ENCODE peak calls at places on chromosomes 12 and 14, in five cellular contexts. Q, T, Y, O and E are unnamed samples.
A peak's percentile ranks its signal among the peaks of the same experiment; 100 is the strongest.

GRCh38 chr12:106767206-106767605 is 7.3 kb upstream of the RIC8B start:
- DNase-seq in Q (no peak), T (no peak), Y (no peak), O (no peak), E (no peak)

GRCh38 chr12:16573652-16574077 is 32.3 kb downstream of the LMO3 start:
- DNase-seq in Q (no peak), T (no peak), Y (no peak), O (peak; percentile 72), E (no peak)

GRCh38 chr12:50085615-50085928 is 430 bp downstream of the SMARCD1 start:
- DNase-seq in Q (no peak), T (peak; percentile 80), Y (peak; percentile 42), O (no peak), E (no peak)

GRCh38 chr14:90905531-90905930 is 89.3 kb upstream of the TTC7B start:
- DNase-seq in Q (no peak), T (peak; percentile 9), Y (no peak), O (no peak), E (no peak)

GRCh38 chr14:51929156-51929555 is 60.2 kb upstream of the RTRAF start:
- DNase-seq in Q (no peak), T (no peak), Y (peak; percentile 37), O (no peak), E (no peak)

GRCh38 chr12:265096-265495 is 2.5 kb upstream of the SLC6A13 start:
- DNase-seq in Q (no peak), T (no peak), Y (no peak), O (no peak), E (no peak)

GRCh38 chr12:19484738-19485137 is 45.4 kb downstream of the AEBP2 start:
- DNase-seq in Q (no peak), T (no peak), Y (no peak), O (no peak), E (no peak)

GRCh38 chr12:23415180-23415579 is 534.3 kb downstream of the SOX5 start:
- DNase-seq in Q (no peak), T (no peak), Y (no peak), O (no peak), E (no peak)

GRCh38 chr14:45868377-45868776 is 615.4 kb upstream of the MIS18BP1 start:
- DNase-seq in Q (no peak), T (no peak), Y (no peak), O (no peak), E (no peak)

GRCh38 chr12:80056845-80057244 is 42.5 kb upstream of the OTOGL start:
- DNase-seq in Q (no peak), T (no peak), Y (no peak), O (no peak), E (no peak)

GRCh38 chr12:71141270-71141948 is 16.4 kb downstream of the TSPAN8 start:
- DNase-seq in Q (no peak), T (no peak), Y (no peak), O (no peak), E (no peak)

GRCh38 chr12:113030875-113031525 is 25.5 kb upstream of the DTX1 start:
- DNase-seq in Q (peak; percentile 21), T (peak; percentile 85), Y (peak; percentile 73), O (peak; percentile 89), E (peak; percentile 78)

GRCh38 chr12:123546281-123546680 is 12.8 kb upstream of the RILPL1 start:
- DNase-seq in Q (peak; percentile 14), T (no peak), Y (peak; percentile 51), O (no peak), E (no peak)
- H2AFZ ChIP-seq in Q (no peak overlapping the region), T (no peak overlapping the region), Y (no peak overlapping the region), O (no peak overlapping the region), E (no peak overlapping the region)

GRCh38 chr14:50036211-50036610 is 80.2 kb downstream of the VCPKMT start:
- DNase-seq in Q (no peak), T (no peak), Y (no peak), O (no peak), E (no peak)

GRCh38 chr14:50036637-50037036 is 79.7 kb downstream of the VCPKMT start:
- DNase-seq in Q (no peak), T (no peak), Y (no peak), O (no peak), E (no peak)

GRCh38 chr14:50038398-50039119 is 77.8 kb downstream of the VCPKMT start:
- DNase-seq in Q (no peak), T (no peak), Y (peak; percentile 99), O (peak; percentile 26), E (no peak)

GRCh38 chr14:50037837-50038236 is 78.5 kb downstream of the VCPKMT start:
- DNase-seq in Q (no peak), T (no peak), Y (peak; percentile 54), O (no peak), E (no peak)

DNA sequence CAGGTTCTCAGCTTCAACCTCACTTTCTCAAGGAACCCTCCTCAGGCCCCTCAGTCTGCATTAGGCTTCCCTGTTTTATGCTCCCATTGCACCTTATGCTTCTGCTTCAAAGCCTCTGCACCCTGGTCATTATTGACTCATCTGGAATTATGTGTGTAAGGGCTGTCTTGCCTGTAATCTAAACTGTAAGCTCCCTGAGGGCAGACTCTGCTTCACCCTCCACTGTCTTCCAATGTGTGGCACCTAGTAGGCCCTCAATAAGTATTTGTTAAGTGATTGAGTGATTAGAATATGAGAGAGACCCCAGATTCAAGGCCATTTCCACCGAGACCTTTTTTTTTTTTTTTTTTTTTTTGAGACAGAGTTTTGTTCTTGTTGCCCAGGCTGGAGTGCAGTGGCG is 79.1 kb downstream of the VCPKMT start:
- DNase-seq in Q (no peak), T (no peak), Y (no peak), O (no peak), E (no peak)
- H3K9me2 ChIP-seq in Q (no peaks in the 10 kb centered on the region), T (no peaks in the 10 kb centered on the region), Y (no peaks in the 10 kb centered on the region), O (peaks cover 5% of the 10 kb centered on the region), E (no peaks in the 10 kb centered on the region)

GRCh38 chr12:130136536-130136935 is 25.7 kb upstream of the FZD10 start:
- DNase-seq in Q (no peak), T (no peak), Y (no peak), O (no peak), E (no peak)
- H4K20me1 ChIP-seq in Q (no peaks in the 10 kb centered on the region), T (no peaks in the 10 kb centered on the region), Y (no peaks in the 10 kb centered on the region), O (no peaks in the 10 kb centered on the region), E (no peaks in the 10 kb centered on the region)

GRCh38 chr14:49920935-49921334 is 28.1 kb downstream of the ARF6 start:
- DNase-seq in Q (no peak), T (no peak), Y (no peak), O (no peak), E (no peak)

GRCh38 chr14:49918709-49919108 is 25.8 kb downstream of the ARF6 start:
- DNase-seq in Q (no peak), T (no peak), Y (no peak), O (no peak), E (no peak)

GRCh38 chr14:49920260-49920659 is 27.4 kb downstream of the ARF6 start:
- DNase-seq in Q (no peak), T (no peak), Y (no peak), O (no peak), E (no peak)

GRCh38 chr14:49919825-49920224 is 26.9 kb downstream of the ARF6 start:
- DNase-seq in Q (no peak), T (no peak), Y (no peak), O (no peak), E (no peak)

GRCh38 chr14:49915085-49915484 is 22.2 kb downstream of the ARF6 start:
- DNase-seq in Q (no peak), T (no peak), Y (no peak), O (no peak), E (no peak)
- H2AFZ ChIP-seq in Q (no peak overlapping the region), T (peak overlapping the region; percentile 55), Y (no peak overlapping the region), O (no peak overlapping the region), E (peak overlapping the region; percentile 32)

GRCh38 chr12:118463677-118464076 is 87.3 kb downstream of the SUDS3 start:
- DNase-seq in Q (no peak), T (no peak), Y (no peak), O (no peak), E (no peak)
- H3K9me2 ChIP-seq in Q (no peaks in the 10 kb centered on the region), T (no peaks in the 10 kb centered on the region), Y (no peaks in the 10 kb centered on the region), O (peaks cover 10% of the 10 kb centered on the region), E (no peaks in the 10 kb centered on the region)